ENCODE peak calls at places on chromosomes 5 and 9, in seven cellular contexts. One of them, this sample, is unnamed.

GRCh38 chr5:63128018-63128417 is 549.4 kb downstream of the LRRC70 start:
- DNase-seq in heart right ventricle: no peak
- DNase-seq in transverse colon: no peak
- DNase-seq in upper lobe of right lung: no peak
- DNase-seq in CD8-positive, alpha-beta T cell: no peak
- DNase-seq in GM12865: no peak
- DNase-seq in heart left ventricle: no peak
- DNase-seq in this sample: no peak

GRCh38 chr5:177447611-177448243 is 1.1 kb downstream of the PRR7 start:
- DNase-seq in heart right ventricle: peak
- DNase-seq in transverse colon: no peak
- DNase-seq in upper lobe of right lung: no peak
- DNase-seq in CD8-positive, alpha-beta T cell: no peak
- DNase-seq in GM12865: no peak
- DNase-seq in heart left ventricle: peak
- DNase-seq in this sample: no peak

GRCh38 chr5:102666164-102666951 is 88.7 kb upstream of the PAM start:
- DNase-seq in heart right ventricle: no peak
- DNase-seq in transverse colon: no peak
- DNase-seq in upper lobe of right lung: no peak
- DNase-seq in CD8-positive, alpha-beta T cell: no peak
- DNase-seq in GM12865: no peak
- DNase-seq in heart left ventricle: no peak
- DNase-seq in this sample: no peak

GRCh38 chr9:15738011-15738410 is 185.2 kb downstream of the CCDC171 start:
- DNase-seq in heart right ventricle: no peak
- DNase-seq in transverse colon: no peak
- DNase-seq in upper lobe of right lung: no peak
- DNase-seq in CD8-positive, alpha-beta T cell: no peak
- DNase-seq in GM12865: no peak
- DNase-seq in heart left ventricle: no peak
- DNase-seq in this sample: no peak

GRCh38 chr5:40503438-40503837 is 176.3 kb upstream of the PTGER4 start:
- DNase-seq in heart right ventricle: no peak
- DNase-seq in transverse colon: peak
- DNase-seq in upper lobe of right lung: no peak
- DNase-seq in CD8-positive, alpha-beta T cell: no peak
- DNase-seq in GM12865: no peak
- DNase-seq in heart left ventricle: no peak
- DNase-seq in this sample: no peak

GRCh38 chr9:36976371-36977030 is 57.6 kb downstream of the PAX5 start:
- DNase-seq in heart right ventricle: no peak
- DNase-seq in transverse colon: no peak
- DNase-seq in upper lobe of right lung: peak
- DNase-seq in CD8-positive, alpha-beta T cell: no peak
- DNase-seq in GM12865: no peak
- DNase-seq in heart left ventricle: no peak
- DNase-seq in this sample: no peak

GRCh38 chr5:1480217-1480616 is 35.0 kb upstream of the SLC6A3 start:
- DNase-seq in heart right ventricle: peak
- DNase-seq in transverse colon: peak
- DNase-seq in upper lobe of right lung: peak
- DNase-seq in CD8-positive, alpha-beta T cell: no peak
- DNase-seq in GM12865: no peak
- DNase-seq in heart left ventricle: peak
- DNase-seq in this sample: no peak

GRCh38 chr9:80792721-80793120 is 896.6 kb downstream of the TLE1 start:
- DNase-seq in heart right ventricle: no peak
- DNase-seq in transverse colon: no peak
- DNase-seq in upper lobe of right lung: no peak
- DNase-seq in CD8-positive, alpha-beta T cell: no peak
- DNase-seq in GM12865: no peak
- DNase-seq in heart left ventricle: no peak
- DNase-seq in this sample: no peak

GRCh38 chr9:97873877-97874276 is 20.9 kb downstream of the FOXE1 start:
- DNase-seq in heart right ventricle: no peak
- DNase-seq in transverse colon: no peak
- DNase-seq in upper lobe of right lung: no peak
- DNase-seq in CD8-positive, alpha-beta T cell: no peak
- DNase-seq in GM12865: no peak
- DNase-seq in heart left ventricle: no peak
- DNase-seq in this sample: no peak

GRCh38 chr9:71685394-71685793 is 82.9 kb downstream of the CEMIP2 start:
- DNase-seq in heart right ventricle: no peak
- DNase-seq in transverse colon: no peak
- DNase-seq in upper lobe of right lung: no peak
- DNase-seq in CD8-positive, alpha-beta T cell: peak
- DNase-seq in GM12865: peak
- DNase-seq in heart left ventricle: no peak
- DNase-seq in this sample: no peak

GRCh38 chr5:111134080-111134479 is 41.9 kb downstream of the WDR36 start:
- DNase-seq in heart right ventricle: no peak
- DNase-seq in transverse colon: no peak
- DNase-seq in upper lobe of right lung: no peak
- DNase-seq in CD8-positive, alpha-beta T cell: no peak
- DNase-seq in GM12865: no peak
- DNase-seq in heart left ventricle: no peak
- DNase-seq in this sample: no peak

GRCh38 chr9:5718296-5719032 is 89.6 kb downstream of the RIC1 start:
- DNase-seq in heart right ventricle: no peak
- DNase-seq in transverse colon: no peak
- DNase-seq in upper lobe of right lung: no peak
- DNase-seq in CD8-positive, alpha-beta T cell: no peak
- DNase-seq in GM12865: no peak
- DNase-seq in heart left ventricle: no peak
- DNase-seq in this sample: no peak

GRCh38 chr5:107670927-107671741 is at the start of gene EFNA5:
- DNase-seq in heart right ventricle: peak
- DNase-seq in transverse colon: peak
- DNase-seq in upper lobe of right lung: peak
- DNase-seq in CD8-positive, alpha-beta T cell: no peak
- DNase-seq in GM12865: peak
- DNase-seq in heart left ventricle: peak
- DNase-seq in this sample: no peak

GRCh38 chr9:34272146-34272545 is 56.9 kb downstream of the KIF24 start:
- DNase-seq in heart right ventricle: no peak
- DNase-seq in transverse colon: no peak
- DNase-seq in upper lobe of right lung: no peak
- DNase-seq in CD8-positive, alpha-beta T cell: no peak
- DNase-seq in GM12865: no peak
- DNase-seq in heart left ventricle: no peak
- DNase-seq in this sample: no peak

GRCh38 chr5:160375166-160375565 is 4.7 kb upstream of the C1QTNF2 start:
- DNase-seq in heart right ventricle: no peak
- DNase-seq in transverse colon: no peak
- DNase-seq in upper lobe of right lung: no peak
- DNase-seq in CD8-positive, alpha-beta T cell: no peak
- DNase-seq in GM12865: no peak
- DNase-seq in heart left ventricle: no peak
- DNase-seq in this sample: no peak

GRCh38 chr5:139650689-139651501 is 2.7 kb downstream of the CXXC5 start:
- DNase-seq in heart right ventricle: peak
- DNase-seq in transverse colon: peak
- DNase-seq in upper lobe of right lung: peak
- DNase-seq in CD8-positive, alpha-beta T cell: no peak
- DNase-seq in GM12865: peak
- DNase-seq in heart left ventricle: peak
- DNase-seq in this sample: no peak

GRCh38 chr5:87076931-87077330 is 190.8 kb upstream of the RASA1 start:
- DNase-seq in heart right ventricle: no peak
- DNase-seq in transverse colon: no peak
- DNase-seq in upper lobe of right lung: no peak
- DNase-seq in CD8-positive, alpha-beta T cell: no peak
- DNase-seq in GM12865: no peak
- DNase-seq in heart left ventricle: no peak
- DNase-seq in this sample: no peak

GRCh38 chr5:87076411-87076810 is 191.3 kb upstream of the RASA1 start:
- DNase-seq in heart right ventricle: no peak
- DNase-seq in transverse colon: no peak
- DNase-seq in upper lobe of right lung: no peak
- DNase-seq in CD8-positive, alpha-beta T cell: no peak
- DNase-seq in GM12865: no peak
- DNase-seq in heart left ventricle: no peak
- DNase-seq in this sample: no peak

GRCh38 chr5:87079219-87079618 is 188.5 kb upstream of the RASA1 start:
- DNase-seq in heart right ventricle: no peak
- DNase-seq in transverse colon: no peak
- DNase-seq in upper lobe of right lung: no peak
- DNase-seq in CD8-positive, alpha-beta T cell: no peak
- DNase-seq in GM12865: no peak
- DNase-seq in heart left ventricle: no peak
- DNase-seq in this sample: no peak

DNA sequence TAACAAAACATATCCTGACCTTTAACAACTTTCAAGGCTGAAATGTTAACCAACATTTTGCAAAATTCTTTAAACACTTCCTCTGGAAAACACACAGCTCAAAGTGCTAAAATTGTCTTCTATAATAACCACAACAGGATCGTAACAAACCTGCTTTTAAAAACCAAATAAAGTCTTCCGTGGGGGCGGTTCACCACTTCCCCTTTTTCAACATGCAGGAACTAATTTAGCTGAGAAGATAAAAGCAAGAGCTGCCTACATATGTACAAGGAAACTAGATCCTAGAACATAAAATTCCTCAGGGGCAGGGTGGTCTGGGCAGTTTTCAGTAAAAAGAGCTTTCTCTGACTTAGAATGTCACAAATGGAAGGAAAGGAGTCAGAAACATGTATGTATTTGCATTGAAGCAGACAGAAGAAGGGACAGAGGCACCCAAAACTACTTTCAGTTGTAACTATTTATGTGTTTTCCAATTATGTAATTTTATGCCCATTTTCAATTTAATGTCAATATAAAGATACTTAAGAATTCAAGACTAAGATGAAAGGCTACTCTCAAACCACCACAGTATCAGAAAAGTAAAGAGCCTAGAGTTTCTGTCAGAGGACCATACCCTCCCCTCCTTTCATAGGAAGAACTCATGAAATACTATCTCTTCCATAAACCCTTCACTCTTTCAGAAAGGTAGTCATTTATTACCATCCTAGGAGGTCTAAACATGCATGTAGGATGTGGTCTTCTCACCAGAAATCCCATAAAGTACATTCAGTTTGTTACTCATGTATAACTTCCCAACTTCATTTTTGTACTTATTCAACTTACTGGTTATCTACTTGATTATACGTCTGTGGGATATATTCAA is 185.9 kb upstream of the RASA1 start:
- DNase-seq in heart right ventricle: no peak
- DNase-seq in transverse colon: peak
- DNase-seq in upper lobe of right lung: no peak
- DNase-seq in CD8-positive, alpha-beta T cell: peak
- DNase-seq in GM12865: peak
- DNase-seq in heart left ventricle: peak
- DNase-seq in this sample: no peak
- H3K4me3 ChIP-seq in heart right ventricle: no peak
- H3K4me3 ChIP-seq in transverse colon: no peak
- H3K4me3 ChIP-seq in upper lobe of right lung: no peak
- H3K4me3 ChIP-seq in CD8-positive, alpha-beta T cell: no peak
- H3K4me3 ChIP-seq in GM12865: peak
- H3K4me3 ChIP-seq in heart left ventricle: no peak
- H3K4me3 ChIP-seq in this sample: no peak

GRCh38 chr5:132455614-132456115 is 34.9 kb downstream of the IRF1 start:
- DNase-seq in heart right ventricle: no peak
- DNase-seq in transverse colon: no peak
- DNase-seq in upper lobe of right lung: no peak
- DNase-seq in CD8-positive, alpha-beta T cell: no peak
- DNase-seq in GM12865: no peak
- DNase-seq in heart left ventricle: no peak
- DNase-seq in this sample: no peak
- H3K4me3 ChIP-seq in heart right ventricle: no peak
- H3K4me3 ChIP-seq in transverse colon: no peak
- H3K4me3 ChIP-seq in upper lobe of right lung: no peak
- H3K4me3 ChIP-seq in CD8-positive, alpha-beta T cell: peak
- H3K4me3 ChIP-seq in GM12865: peak
- H3K4me3 ChIP-seq in heart left ventricle: no peak
- H3K4me3 ChIP-seq in this sample: no peak

DNA sequence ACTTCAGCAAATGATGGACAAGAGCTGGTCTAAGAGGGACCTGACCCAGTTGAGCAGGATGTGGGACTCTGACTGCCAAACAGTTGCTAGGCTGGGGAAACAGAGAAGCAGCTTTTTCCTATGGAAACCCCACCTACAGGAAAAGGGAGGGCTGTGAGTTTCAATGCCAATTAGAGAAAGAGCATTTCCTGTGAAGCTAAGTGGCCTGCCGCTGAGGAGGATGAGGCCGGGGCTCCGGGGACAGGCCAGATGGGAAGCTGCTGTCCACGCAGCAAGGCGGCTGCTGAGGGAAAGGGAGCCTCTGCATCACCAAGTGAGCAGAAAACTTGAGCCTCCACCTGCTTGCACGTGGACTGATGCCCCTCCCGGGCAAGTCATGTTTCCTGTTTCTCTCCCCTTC is at the start of gene PCDH12:
- DNase-seq in heart right ventricle: peak
- DNase-seq in transverse colon: peak
- DNase-seq in upper lobe of right lung: no peak
- DNase-seq in CD8-positive, alpha-beta T cell: no peak
- DNase-seq in GM12865: no peak
- DNase-seq in heart left ventricle: peak
- DNase-seq in this sample: no peak
- H3K4me3 ChIP-seq in heart right ventricle: peak
- H3K4me3 ChIP-seq in transverse colon: no peak
- H3K4me3 ChIP-seq in upper lobe of right lung: peak
- H3K4me3 ChIP-seq in CD8-positive, alpha-beta T cell: no peak
- H3K4me3 ChIP-seq in GM12865: no peak
- H3K4me3 ChIP-seq in heart left ventricle: peak
- H3K4me3 ChIP-seq in this sample: no peak

GRCh38 chr9:128499920-128500319 is 4.6 kb upstream of the GLE1 start:
- DNase-seq in heart right ventricle: no peak
- DNase-seq in transverse colon: no peak
- DNase-seq in upper lobe of right lung: peak
- DNase-seq in CD8-positive, alpha-beta T cell: no peak
- DNase-seq in GM12865: no peak
- DNase-seq in heart left ventricle: no peak
- DNase-seq in this sample: no peak
- H3K4me3 ChIP-seq in heart right ventricle: no peak
- H3K4me3 ChIP-seq in transverse colon: no peak
- H3K4me3 ChIP-seq in upper lobe of right lung: no peak
- H3K4me3 ChIP-seq in CD8-positive, alpha-beta T cell: no peak
- H3K4me3 ChIP-seq in GM12865: no peak
- H3K4me3 ChIP-seq in heart left ventricle: no peak
- H3K4me3 ChIP-seq in this sample: no peak

GRCh38 chr5:98935206-98935605 is 6.4 kb upstream of the CHD1 start:
- DNase-seq in heart right ventricle: no peak
- DNase-seq in transverse colon: no peak
- DNase-seq in upper lobe of right lung: no peak
- DNase-seq in CD8-positive, alpha-beta T cell: no peak
- DNase-seq in GM12865: no peak
- DNase-seq in heart left ventricle: no peak
- DNase-seq in this sample: no peak
- H3K4me3 ChIP-seq in heart right ventricle: no peak
- H3K4me3 ChIP-seq in transverse colon: no peak
- H3K4me3 ChIP-seq in upper lobe of right lung: no peak
- H3K4me3 ChIP-seq in CD8-positive, alpha-beta T cell: no peak
- H3K4me3 ChIP-seq in GM12865: no peak
- H3K4me3 ChIP-seq in heart left ventricle: no peak
- H3K4me3 ChIP-seq in this sample: no peak